ENCODE peak calls at places on chromosomes 5 and 9, in six cellular contexts. R is stimulated activated CD8-positive, alpha-beta memory T cell treated with anti-CD3 and anti-CD28 coated beads, Interleukin-7, amount 100 ng/mL, for 24 hours; B is activated T-helper 1 cell treated with anti-CD3 and anti-CD28 coated beads, Interleukin-12 subunit alpha, Interleukin-12 subunit beta, Interleukin-2, Interleukin-4 antibody, amounts not matched to agents 30 ng/mL and 10 ng/mL and 1 ng/mL, durations not matched to agents 14 hours and 24 hours and 36 hours; M is neural crest cell; Z is posterior cingulate gyrus; U is Right ventricle myocardium superior. I is an unnamed sample.

GRCh38 chr5:90473321-90474234 is 993 bp downstream of the MBLAC2 start:
- DNase-seq in R (peak), B (peak), M (peak), Z (peak), U (peak), I (peak)

GRCh38 chr9:127574089-127574921 is 37.8 kb upstream of the STXBP1 start:
- DNase-seq in R (no peak), B (no peak), M (no peak), Z (no peak), U (no peak), I (no peak)

GRCh38 chr9:71758785-71759184 is 9.5 kb downstream of the CEMIP2 start:
- DNase-seq in R (no peak), B (no peak), M (no peak), Z (no peak), U (no peak), I (no peak)

GRCh38 chr9:93617273-93617672 is 40.9 kb downstream of the PHF2 start:
- DNase-seq in R (no peak), B (no peak), M (no peak), Z (no peak), U (no peak), I (no peak)

GRCh38 chr5:20248102-20248501 is 260.1 kb upstream of the CDH18 start:
- DNase-seq in R (no peak), B (no peak), M (no peak), Z (no peak), U (no peak), I (no peak)

GRCh38 chr5:119271758-119272730 is 83.8 kb upstream of the TNFAIP8 start:
- DNase-seq in R (no peak), B (no peak), M (no peak), Z (no peak), U (no peak), I (no peak)

GRCh38 chr5:43429016-43429415 is 16.8 kb upstream of the CCL28 start:
- DNase-seq in R (no peak), B (no peak), M (no peak), Z (no peak), U (no peak), I (no peak)

GRCh38 chr5:2749514-2750025 is 1.9 kb downstream of the IRX2 start:
- DNase-seq in R (no peak), B (no peak), M (no peak), Z (no peak), U (no peak), I (no peak)

GRCh38 chr5:147346006-147346561 is 111.3 kb downstream of the STK32A start:
- DNase-seq in R (no peak), B (no peak), M (no peak), Z (no peak), U (no peak), I (no peak)

GRCh38 chr5:172906888-172907287 is 52.3 kb upstream of the RPL26L1 start:
- DNase-seq in R (no peak), B (no peak), M (no peak), Z (no peak), U (no peak), I (no peak)

GRCh38 chr5:72634444-72634843 is 127.2 kb upstream of the ZNF366 start:
- DNase-seq in R (no peak), B (no peak), M (no peak), Z (no peak), U (no peak), I (no peak)

GRCh38 chr9:13278368-13279246 is 885 bp downstream of the MPDZ start:
- DNase-seq in R (no peak), B (no peak), M (peak), Z (peak), U (peak), I (peak)

GRCh38 chr5:55104036-55104767 is 1.8 kb downstream of the GZMA start:
- DNase-seq in R (no peak), B (no peak), M (no peak), Z (no peak), U (no peak), I (no peak)

GRCh38 chr5:138753794-138754698 is 821 bp downstream of the CTNNA1 start:
- DNase-seq in R (no peak), B (no peak), M (peak), Z (peak), U (peak), I (peak)

GRCh38 chr5:14928661-14929060 is 57.1 kb upstream of the ANKH start:
- DNase-seq in R (no peak), B (no peak), M (no peak), Z (no peak), U (no peak), I (no peak)

GRCh38 chr5:168120416-168121137 is 170.9 kb upstream of the WWC1 start:
- DNase-seq in R (no peak), B (no peak), M (no peak), Z (no peak), U (no peak), I (no peak)

GRCh38 chr5:148454576-148454975 is 70.8 kb downstream of the FBXO38 start:
- DNase-seq in R (no peak), B (no peak), M (no peak), Z (no peak), U (peak), I (no peak)

GRCh38 chr5:53126514-53126913 is 17.0 kb upstream of the MOCS2 start:
- DNase-seq in R (no peak), B (no peak), M (no peak), Z (no peak), U (no peak), I (no peak)

GRCh38 chr9:112278152-112278551 is 55.3 kb downstream of the PTBP3 start:
- DNase-seq in R (no peak), B (no peak), M (no peak), Z (no peak), U (no peak), I (no peak)

GRCh38 chr5:151227918-151228447 is 4.1 kb upstream of the CCDC69 start:
- DNase-seq in R (no peak), B (no peak), M (no peak), Z (no peak), U (no peak), I (no peak)

GRCh38 chr9:137798901-137799629 is 78.5 kb upstream of the CACNA1B start:
- DNase-seq in R (no peak), B (no peak), M (no peak), Z (no peak), U (no peak), I (no peak)

GRCh38 chr9:69578026-69578425 is 94.1 kb downstream of the APBA1 start:
- DNase-seq in R (no peak), B (no peak), M (no peak), Z (peak), U (peak), I (no peak)

GRCh38 chr5:170451764-170452365 is 52.0 kb upstream of the KCNIP1 start:
- DNase-seq in R (no peak), B (no peak), M (no peak), Z (no peak), U (no peak), I (no peak)